ENCODE peak calls at places on chromosomes 16 and 17, in six cellular contexts. S, U, F, Y, H and O are unnamed samples.

GRCh38 chr16:85037050-85037410 is 9.4 kb downstream of the KIAA0513 start:
- DNase-seq in S (no peak), U (peak; percentile 97), Y (peak; percentile 93), F (no peak), H (no peak), O (no peak)

GRCh38 chr17:17872468-17873345 is 35.9 kb upstream of the SREBF1 start:
- DNase-seq in F (no peak), U (peak; percentile 32), H (no peak), Y (peak; percentile 82), S (no peak), O (no peak)

GRCh38 chr17:27657620-27658019 is 26.6 kb downstream of the LGALS9 start:
- DNase-seq in U (peak; percentile 18), S (no peak), H (no peak), F (no peak), Y (peak; percentile 12), O (peak; percentile 29)

GRCh38 chr17:38544839-38545209 is 60.9 kb downstream of the SRCIN1 start:
- DNase-seq in Y (no peak), F (no peak), S (peak; percentile 69), H (no peak), U (no peak), O (no peak)

GRCh38 chr17:7112527-7113108 is 2.0 kb downstream of the ASGR2 start:
- DNase-seq in F (no peak), Y (no peak), U (no peak), S (no peak), H (no peak), O (no peak)

GRCh38 chr16:47475786-47476185 is 14.7 kb downstream of the PHKB start:
- DNase-seq in F (no peak), U (peak; percentile 49), H (no peak), Y (peak; percentile 75), S (no peak), O (no peak)

GRCh38 chr17:58318065-58318481 is 10.5 kb downstream of the TSPOAP1 start:
- DNase-seq in U (no peak), S (peak; percentile 25), F (no peak), H (no peak), Y (no peak), O (no peak)

GRCh38 chr17:6654816-6655731 is 3.5 kb downstream of the C17orf100 start:
- DNase-seq in U (no peak), H (peak; percentile 80), Y (peak; percentile 24), S (peak; percentile 84), F (no peak), O (peak; percentile 85)

GRCh38 chr17:36696805-36697204 is 95.4 kb downstream of the MRM1 start:
- DNase-seq in Y (no peak), F (no peak), U (no peak), H (no peak), S (no peak), O (no peak)

GRCh38 chr16:65295527-65295926 is 173.7 kb upstream of the CDH11 start:
- DNase-seq in F (no peak), S (no peak), U (no peak), H (no peak), Y (no peak), O (no peak)

GRCh38 chr17:14499976-14500375 is 199.1 kb downstream of the HS3ST3B1 start:
- DNase-seq in H (no peak), Y (no peak), F (no peak), U (no peak), S (no peak), O (peak; percentile 13)

GRCh38 chr17:58402047-58402446 is 15.3 kb downstream of the RNF43 start:
- DNase-seq in F (no peak), Y (peak; percentile 13), H (no peak), U (no peak), S (no peak), O (no peak)

GRCh38 chr16:55294129-55294528 is 29.9 kb upstream of the IRX6 start:
- DNase-seq in S (no peak), H (no peak), U (no peak), F (no peak), Y (no peak), O (peak; percentile 23)

GRCh38 chr17:6639651-6640535 is 618 bp downstream of the KIAA0753 start:
- DNase-seq in H (no peak), S (peak; percentile 52), F (no peak), Y (peak; percentile 72), U (peak; percentile 38), O (peak; percentile 68)

GRCh38 chr17:17215575-17215974 is 9.4 kb upstream of the PLD6 start:
- DNase-seq in F (no peak), S (no peak), H (no peak), Y (no peak), U (no peak), O (no peak)

GRCh38 chr16:48384305-48384981 is 770 bp downstream of the SIAH1 start:
- DNase-seq in U (peak; percentile 40), Y (peak; percentile 62), F (peak; percentile 62), H (peak; percentile 67), S (peak; percentile 69), O (peak; percentile 66)

GRCh38 chr17:1137465-1137894 is 42.3 kb downstream of the ABR start:
- DNase-seq in S (no peak), F (no peak), U (no peak), H (no peak), Y (no peak), O (peak; percentile 41)

GRCh38 chr17:77054926-77055325 is 85.8 kb upstream of the SEC14L1 start:
- DNase-seq in Y (no peak), S (peak; percentile 52), U (no peak), F (no peak), H (no peak), O (peak; percentile 41)

GRCh38 chr16:87850009-87851006 is 19.0 kb downstream of the SLC7A5 start:
- DNase-seq in S (peak; percentile 86), H (peak; percentile 94), Y (peak; percentile 51), U (peak; percentile 31), F (peak; percentile 65), O (peak; percentile 73)

GRCh38 chr16:70399951-70400350 is 38.9 kb downstream of the ST3GAL2 start:
- DNase-seq in Y (no peak), S (no peak), U (no peak), H (no peak), F (no peak), O (no peak)

GRCh38 chr16:64920211-64920610 is 201.7 kb downstream of the CDH11 start:
- DNase-seq in U (no peak), H (no peak), S (no peak), Y (peak; percentile 37), F (no peak), O (no peak)

GRCh38 chr17:16215965-16216316 is 607 bp upstream of the NCOR1 start:
- DNase-seq in Y (no peak), U (no peak), H (no peak), F (no peak), S (peak; percentile 81), O (no peak)

GRCh38 chr17:31532526-31532925 is 141.1 kb downstream of the RAB11FIP4 start:
- DNase-seq in U (no peak), S (no peak), Y (no peak), H (no peak), F (no peak), O (no peak)

GRCh38 chr17:44914148-44914547 is 1.2 kb downstream of the GFAP start:
- DNase-seq in F (no peak), H (no peak), S (peak; percentile 25), Y (no peak), U (no peak), O (no peak)

GRCh38 chr17:17435323-17435722 is 41.5 kb upstream of the MED9 start:
- DNase-seq in H (no peak), S (no peak), F (no peak), U (peak; percentile 99), Y (peak; percentile 92), O (no peak)

GRCh38 chr17:36829676-36830075 is 107.6 kb upstream of the LHX1 start:
- DNase-seq in S (no peak), Y (no peak), F (no peak), H (no peak), U (no peak), O (no peak)

GRCh38 chr17:82798752-82799151 is 41.1 kb downstream of the ZNF750 start:
- DNase-seq in F (no peak), H (no peak), Y (no peak), S (no peak), U (no peak), O (no peak)
- H3K9ac ChIP-seq in F (no peak overlapping the region), H (no peak overlapping the region), Y (no peak overlapping the region), S (no peak overlapping the region), U (no peak overlapping the region), O (no peak overlapping the region)

GRCh38 chr17:32930512-32930911 is 2.6 kb downstream of the TMEM98 start:
- DNase-seq in S (no peak), H (no peak), Y (no peak), F (no peak), U (no peak), O (no peak)

GRCh38 chr17:32929288-32929574 is 1.3 kb downstream of the TMEM98 start:
- DNase-seq in F (no peak), S (no peak), U (peak; percentile 10), H (no peak), Y (peak; percentile 50), O (peak; percentile 55)

GRCh38 chr17:32928527-32929287 is 754 bp downstream of the TMEM98 start:
- DNase-seq in Y (peak; percentile 46), U (peak; percentile 26), H (no peak), F (no peak), S (no peak), O (no peak)

GRCh38 chr17:32927724-32928526 is at the start of gene TMEM98:
- DNase-seq in F (peak; percentile 42), S (peak; percentile 63), Y (peak; percentile 29), U (peak; percentile 12), H (peak; percentile 72), O (peak; percentile 48)

GRCh38 chr17:32929588-32929987 is 1.6 kb downstream of the TMEM98 start:
- DNase-seq in U (no peak), S (no peak), F (no peak), H (no peak), Y (no peak), O (no peak)
- H3K23ac ChIP-seq in U (peak overlapping the region; percentile 99), S (no peak overlapping the region), F (no peak overlapping the region), H (no peak overlapping the region), Y (no peak overlapping the region), O (no peak overlapping the region)

DNA sequence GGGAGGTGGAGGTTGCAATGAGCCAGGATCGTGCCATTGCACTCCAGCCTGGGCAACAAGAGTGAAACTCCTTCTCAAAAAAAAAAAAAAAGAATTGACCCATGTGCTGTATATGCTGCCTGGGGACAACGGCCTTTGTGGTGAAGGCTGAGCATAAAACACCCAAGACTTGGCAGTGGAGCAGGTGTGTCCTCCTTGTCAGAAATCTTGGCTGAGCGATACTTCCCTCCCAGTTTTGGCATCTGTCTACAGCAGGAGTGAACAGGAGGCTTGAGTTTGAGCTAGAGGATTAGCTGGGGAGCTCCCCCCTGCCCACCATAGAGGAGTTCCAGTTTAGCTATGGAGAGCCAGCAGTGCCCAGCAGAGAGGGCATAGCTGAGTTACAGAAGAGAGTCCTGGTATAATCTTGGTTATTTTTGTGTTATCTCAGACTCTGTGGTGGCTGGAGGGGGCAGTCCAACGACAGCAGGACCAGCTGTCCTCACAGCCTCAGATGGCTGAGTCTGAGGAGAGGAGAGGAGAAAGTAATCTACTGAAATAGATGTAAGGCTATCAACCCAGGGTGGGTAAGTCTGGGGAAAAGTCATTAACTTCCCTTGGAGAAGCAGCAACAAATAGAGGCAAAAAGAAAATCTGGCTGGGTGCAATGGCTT is 18.4 kb downstream of the SP2 start:
- DNase-seq in U (no peak), F (no peak), H (no peak), Y (no peak), S (no peak), O (no peak)
- H2BK15ac ChIP-seq in U (no peak overlapping the region), F (no peak overlapping the region), H (no peak overlapping the region), Y (no peak overlapping the region), S (no peak overlapping the region), O (no peak overlapping the region)

DNA sequence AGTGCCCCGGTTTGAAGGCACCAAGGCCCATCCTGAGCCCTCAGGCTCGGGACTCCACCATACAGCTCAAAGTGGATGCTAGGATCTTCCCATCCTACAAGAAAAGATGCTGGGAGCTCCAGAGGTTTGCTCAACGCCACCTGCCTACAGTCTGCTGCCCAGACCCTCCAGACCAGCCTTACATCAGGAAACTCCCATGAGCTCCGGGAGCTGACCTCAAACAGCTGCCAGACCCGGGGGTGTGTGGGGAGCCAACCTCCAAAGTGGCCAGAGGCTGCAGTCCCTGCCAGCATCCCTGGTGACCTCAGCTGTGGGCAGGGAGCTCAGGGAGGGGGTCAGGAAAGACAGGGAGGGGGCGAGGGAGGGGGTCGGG is 43.8 kb downstream of the C16orf82 start:
- DNase-seq in Y (peak; percentile 2), H (no peak), U (no peak), F (no peak), S (no peak), O (no peak)
- H3K9ac ChIP-seq in Y (peak overlapping the region; percentile 73), H (no peak overlapping the region), U (no peak overlapping the region), F (no peak overlapping the region), S (no peak overlapping the region), O (no peak overlapping the region)